ENCODE peak calls at places on chromosomes 3 and 15, in nine cellular contexts. B, U, X, N, Y, D, F, S and V are unnamed samples.

GRCh38 chr15:45097466-45097865 is 16.5 kb downstream of the DUOX2 start:
- DNase-seq in B (no peak), U (no peak), X (no peak), N (no peak), Y (no peak), D (no peak), F (no peak), S (no peak), V (no peak)

GRCh38 chr3:195189821-195190220 is 81.1 kb downstream of the XXYLT1 start:
- DNase-seq in B (no peak), U (no peak), X (no peak), N (no peak), Y (no peak), D (no peak), F (no peak), S (no peak), V (no peak)

GRCh38 chr3:41650406-41650805 is 311.5 kb downstream of the ULK4 start:
- DNase-seq in B (no peak), U (no peak), X (no peak), N (no peak), Y (no peak), D (no peak), F (no peak), S (no peak), V (no peak)

GRCh38 chr15:62758126-62758951 is 284.2 kb upstream of the TPM1 start:
- DNase-seq in B (peak), U (peak), X (peak), N (no peak), Y (peak), D (peak), F (peak), S (no peak), V (no peak)

GRCh38 chr3:51676102-51676640 is 5.1 kb downstream of the TEX264 start:
- DNase-seq in B (no peak), U (no peak), X (no peak), N (no peak), Y (no peak), D (no peak), F (no peak), S (no peak), V (no peak)

GRCh38 chr15:69668049-69668705 is 215.6 kb downstream of the RPLP1 start:
- DNase-seq in B (no peak), U (no peak), X (no peak), N (no peak), Y (no peak), D (no peak), F (no peak), S (peak), V (no peak)

GRCh38 chr3:194103475-194103874 is 32.5 kb upstream of the HES1 start:
- DNase-seq in B (no peak), U (peak), X (no peak), N (no peak), Y (no peak), D (no peak), F (no peak), S (no peak), V (no peak)

GRCh38 chr3:4588410-4588809 is 95.3 kb downstream of the ITPR1 start:
- DNase-seq in B (peak), U (peak), X (no peak), N (no peak), Y (no peak), D (peak), F (peak), S (no peak), V (no peak)

GRCh38 chr3:53243165-53243564 is 12.7 kb downstream of the TKT start:
- DNase-seq in B (peak), U (no peak), X (peak), N (no peak), Y (peak), D (peak), F (peak), S (no peak), V (no peak)

GRCh38 chr15:61584410-61584809 is 355.3 kb upstream of the RORA start:
- DNase-seq in B (peak), U (peak), X (no peak), N (no peak), Y (no peak), D (peak), F (no peak), S (peak), V (no peak)

GRCh38 chr3:168165390-168166269 is 69.9 kb upstream of the GOLIM4 start:
- DNase-seq in B (peak), U (peak), X (peak), N (peak), Y (peak), D (peak), F (peak), S (peak), V (peak)

GRCh38 chr3:127072971-127073851 is 90.3 kb downstream of the PLXNA1 start:
- DNase-seq in B (no peak), U (no peak), X (peak), N (no peak), Y (no peak), D (no peak), F (no peak), S (no peak), V (no peak)

GRCh38 chr15:31077181-31077580 is 24.3 kb downstream of the TRPM1 start:
- DNase-seq in B (no peak), U (no peak), X (no peak), N (no peak), Y (no peak), D (no peak), F (no peak), S (no peak), V (no peak)

GRCh38 chr3:29065211-29065785 is 215.6 kb upstream of the RBMS3 start:
- DNase-seq in B (peak), U (peak), X (peak), N (no peak), Y (peak), D (peak), F (peak), S (no peak), V (peak)

GRCh38 chr3:195083659-195084058 is 187.3 kb downstream of the XXYLT1 start:
- DNase-seq in B (no peak), U (no peak), X (no peak), N (no peak), Y (no peak), D (no peak), F (no peak), S (no peak), V (no peak)

GRCh38 chr3:188526057-188526456 is 372.1 kb downstream of the LPP start:
- DNase-seq in B (no peak), U (no peak), X (no peak), N (no peak), Y (peak), D (peak), F (no peak), S (no peak), V (no peak)

GRCh38 chr3:175208316-175208715 is 349.2 kb downstream of the NAALADL2 start:
- DNase-seq in B (peak), U (no peak), X (no peak), N (no peak), Y (no peak), D (peak), F (peak), S (no peak), V (no peak)

GRCh38 chr3:170467007-170467406 is 48.3 kb downstream of the CLDN11 start:
- DNase-seq in B (no peak), U (no peak), X (peak), N (no peak), Y (no peak), D (no peak), F (no peak), S (no peak), V (no peak)

GRCh38 chr3:145776782-145777408 is 384.1 kb downstream of the PLOD2 start:
- DNase-seq in B (peak), U (peak), X (peak), N (peak), Y (peak), D (peak), F (peak), S (peak), V (no peak)

GRCh38 chr15:40016224-40016865 is 22.6 kb downstream of the SRP14 start:
- DNase-seq in B (peak), U (no peak), X (no peak), N (no peak), Y (no peak), D (peak), F (peak), S (no peak), V (no peak)

GRCh38 chr3:129315386-129315991 is 36.8 kb downstream of the HMCES start:
- DNase-seq in B (peak), U (peak), X (peak), N (no peak), Y (peak), D (no peak), F (no peak), S (peak), V (peak)

GRCh38 chr3:50324351-50325144 is 2.0 kb upstream of the HYAL2 start:
- DNase-seq in B (peak), U (peak), X (peak), N (peak), Y (peak), D (peak), F (peak), S (peak), V (peak)

GRCh38 chr3:13015286-13016082 is 57.7 kb downstream of the IQSEC1 start:
- DNase-seq in B (no peak), U (no peak), X (no peak), N (no peak), Y (no peak), D (no peak), F (no peak), S (peak), V (no peak)

GRCh38 chr3:152331018-152331541 is 62.4 kb downstream of the MBNL1 start:
- DNase-seq in B (peak), U (peak), X (no peak), N (no peak), Y (peak), D (peak), F (peak), S (no peak), V (no peak)

GRCh38 chr3:194582196-194582905 is 50.9 kb downstream of the TMEM44 start:
- DNase-seq in B (no peak), U (no peak), X (no peak), N (no peak), Y (no peak), D (no peak), F (no peak), S (no peak), V (no peak)

GRCh38 chr3:109548192-109548938 is 211.0 kb upstream of the DPPA4 start:
- DNase-seq in B (peak), U (peak), X (no peak), N (no peak), Y (no peak), D (no peak), F (peak), S (no peak), V (no peak)

GRCh38 chr3:128788268-128788869 is 62.4 kb downstream of the RAB7A start:
- DNase-seq in B (no peak), U (no peak), X (no peak), N (no peak), Y (no peak), D (no peak), F (no peak), S (no peak), V (no peak)

GRCh38 chr3:192915724-192916123 is 1.9 kb downstream of the MB21D2 start:
- DNase-seq in B (no peak), U (no peak), X (no peak), N (no peak), Y (no peak), D (peak), F (peak), S (no peak), V (no peak)

GRCh38 chr3:28250999-28251398 is 9.6 kb downstream of the CMC1 start:
- DNase-seq in B (no peak), U (peak), X (no peak), N (no peak), Y (no peak), D (peak), F (no peak), S (no peak), V (no peak)

GRCh38 chr3:196796317-196796716 is 56.7 kb downstream of the PAK2 start:
- DNase-seq in B (no peak), U (no peak), X (no peak), N (no peak), Y (no peak), D (no peak), F (no peak), S (no peak), V (no peak)

GRCh38 chr3:119600732-119601131 is 3.0 kb downstream of the PLA1A start:
- DNase-seq in B (no peak), U (no peak), X (peak), N (no peak), Y (peak), D (no peak), F (no peak), S (peak), V (no peak)

GRCh38 chr15:70902105-70902504 is 9.5 kb downstream of the LRRC49 start:
- DNase-seq in B (peak), U (peak), X (no peak), N (no peak), Y (peak), D (peak), F (peak), S (no peak), V (no peak)

DNA sequence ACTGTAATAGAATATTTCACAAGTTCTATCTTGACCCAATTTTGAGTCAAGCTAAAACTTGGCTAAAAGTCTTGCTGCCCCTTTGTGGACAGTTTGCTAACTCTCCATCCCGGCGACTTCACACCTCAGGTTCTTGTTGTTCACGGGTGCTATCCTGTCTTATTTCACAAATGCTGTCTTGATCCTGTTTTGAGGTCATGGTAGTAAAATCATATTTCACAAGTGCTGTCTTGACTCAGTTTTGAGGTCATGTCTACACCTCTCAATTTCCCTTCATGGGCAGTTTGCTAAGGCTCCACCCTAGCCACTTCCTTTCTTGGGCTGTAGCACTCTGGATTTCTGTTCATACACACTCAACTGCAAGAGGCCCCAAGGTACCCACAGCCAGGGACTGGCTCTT is 45.0 kb upstream of the GK5 start:
- DNase-seq in B (no peak), U (no peak), X (no peak), N (no peak), Y (no peak), D (peak), F (no peak), S (no peak), V (no peak)
- TF ChIP-seq CTCF in B (no peak), U (no peak), X (no peak), N (no peak), Y (no peak), D (no peak), F (no peak), S (no peak), V (no peak)

GRCh38 chr3:186220886-186221285 is 112.0 kb upstream of the ETV5 start:
- DNase-seq in B (no peak), U (no peak), X (peak), N (no peak), Y (no peak), D (peak), F (no peak), S (no peak), V (no peak)
- TF ChIP-seq CTCF in B (peak), U (peak), X (no peak), N (no peak), Y (no peak), D (peak), F (no peak), S (no peak), V (no peak)

DNA sequence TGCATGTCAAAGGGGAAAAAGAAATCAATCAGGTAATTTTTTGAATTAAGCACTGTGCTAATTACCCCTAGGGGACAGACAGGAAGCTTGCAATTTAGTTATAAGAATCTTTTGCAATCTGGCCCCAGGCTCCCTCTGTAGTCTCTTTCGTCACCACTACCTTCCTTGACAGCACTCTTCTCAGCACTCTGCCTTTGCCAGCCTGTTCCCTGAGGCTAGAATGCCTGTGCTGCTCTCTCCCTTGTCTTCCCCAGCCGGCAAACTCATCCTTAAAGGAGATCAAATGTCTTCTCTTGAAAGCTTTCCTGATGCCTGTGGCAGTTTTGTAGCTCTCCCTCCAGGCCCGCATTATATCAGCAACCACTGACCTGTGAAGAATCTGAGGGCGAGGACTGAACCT is 32.4 kb upstream of the PRTG start:
- DNase-seq in B (no peak), U (peak), X (no peak), N (no peak), Y (no peak), D (no peak), F (no peak), S (no peak), V (no peak)
- TF ChIP-seq CTCF in B (no peak), U (no peak), X (no peak), N (no peak), Y (no peak), D (no peak), F (no peak), S (no peak), V (no peak)

GRCh38 chr3:124384527-124384926 is 345.7 kb upstream of the UMPS start:
- DNase-seq in B (no peak), U (no peak), X (no peak), N (no peak), Y (no peak), D (no peak), F (no peak), S (no peak), V (no peak)
- TF ChIP-seq CTCF in B (no peak), U (no peak), X (no peak), N (no peak), Y (no peak), D (no peak), F (no peak), S (no peak), V (no peak)